ENCODE peak calls at places on chromosomes 2 and 18, in five cellular contexts. R is K562, G is IMR-90, X is prostate gland, C is right lobe of liver. V is an unnamed sample.

GRCh38 chr2:158732573-158733429 is 62.3 kb upstream of the DAPL1 start:
- DNase-seq in R (no peak), G (no peak), X (peak; percentile 71), C (no peak), V (no peak)

GRCh38 chr18:25503567-25504081 is 151.7 kb upstream of the ZNF521 start:
- DNase-seq in R (no peak), G (peak; percentile 87), X (peak; percentile 28), C (peak; percentile 42), V (peak; percentile 69)

GRCh38 chr2:218281449-218281848 is 10.9 kb downstream of the TMBIM1 start:
- DNase-seq in R (no peak), G (no peak), X (no peak), C (no peak), V (no peak)

GRCh38 chr2:203786912-203787311 is 80.5 kb downstream of the CD28 start:
- DNase-seq in R (no peak), G (peak; percentile 52), X (no peak), C (no peak), V (no peak)

GRCh38 chr2:83079007-83079406 is 1380.1 kb downstream of the SUCLG1 start:
- DNase-seq in R (no peak), G (no peak), X (no peak), C (no peak), V (no peak)

GRCh38 chr2:69695850-69696216 is 46.1 kb upstream of the ANXA4 start:
- DNase-seq in R (no peak), G (no peak), X (no peak), C (no peak), V (no peak)

GRCh38 chr2:199663157-199663556 is 187.8 kb downstream of the FTCDNL1 start:
- DNase-seq in R (no peak), G (no peak), X (no peak), C (no peak), V (no peak)

GRCh38 chr2:20925265-20925889 is 102.5 kb upstream of the LDAH start:
- DNase-seq in R (peak; percentile 15), G (no peak), X (no peak), C (no peak), V (no peak)

GRCh38 chr2:211085056-211085680 is 528.8 kb downstream of the CPS1 start:
- DNase-seq in R (peak; percentile 3), G (peak; percentile 1), X (no peak), C (no peak), V (no peak)

GRCh38 chr2:238978507-238978906 is 130.6 kb downstream of the TWIST2 start:
- DNase-seq in R (no peak), G (no peak), X (no peak), C (no peak), V (no peak)

GRCh38 chr2:132811148-132811915 is 141.3 kb upstream of the LYPD1 start:
- DNase-seq in R (no peak), G (no peak), X (no peak), C (no peak), V (no peak)

GRCh38 chr18:5097116-5097703 is 99.8 kb downstream of the AKAIN1 start:
- DNase-seq in R (no peak), G (no peak), X (no peak), C (no peak), V (no peak)

GRCh38 chr2:33291278-33292013 is 185.0 kb upstream of the RASGRP3 start:
- DNase-seq in R (no peak), G (peak; percentile 86), X (peak; percentile 11), C (no peak), V (no peak)

GRCh38 chr18:48300463-48300961 is 108.7 kb downstream of the ZBTB7C start:
- DNase-seq in R (peak; percentile 32), G (no peak), X (no peak), C (peak; percentile 45), V (no peak)

GRCh38 chr2:205814039-205814364 is 131.7 kb downstream of the NRP2 start:
- DNase-seq in R (no peak), G (no peak), X (no peak), C (no peak), V (no peak)

GRCh38 chr2:134736167-134736885 is 17.5 kb upstream of the TMEM163 start:
- DNase-seq in R (no peak), G (peak; percentile 50), X (no peak), C (no peak), V (no peak)

GRCh38 chr2:69311017-69311416 is 76.0 kb downstream of the GFPT1 start:
- DNase-seq in R (no peak), G (peak; percentile 34), X (no peak), C (no peak), V (no peak)

GRCh38 chr2:160427629-160428424 is 65.8 kb downstream of the RBMS1 start:
- DNase-seq in R (no peak), G (peak; percentile 87), X (no peak), C (no peak), V (no peak)

GRCh38 chr2:178484245-178485041 is 4.2 kb downstream of the PLEKHA3 start:
- DNase-seq in R (peak; percentile 10), G (peak; percentile 30), X (no peak), C (peak; percentile 58), V (peak; percentile 26)

GRCh38 chr2:159086332-159086731 is 117.9 kb downstream of the TANC1 start:
- DNase-seq in R (no peak), G (no peak), X (no peak), C (no peak), V (no peak)

GRCh38 chr2:101736861-101737291 is 39.4 kb downstream of the MAP4K4 start:
- DNase-seq in R (no peak), G (peak; percentile 80), X (no peak), C (no peak), V (no peak)

GRCh38 chr2:149715005-149715592 is 127.5 kb upstream of the MMADHC start:
- DNase-seq in R (no peak), G (peak; percentile 55), X (no peak), C (no peak), V (no peak)

GRCh38 chr2:20190862-20191713 is 33.8 kb downstream of the SDC1 start:
- DNase-seq in R (no peak), G (no peak), X (no peak), C (no peak), V (no peak)

GRCh38 chr2:39356922-39357639 is 80.0 kb downstream of the MAP4K3 start:
- DNase-seq in R (no peak), G (no peak), X (no peak), C (no peak), V (no peak)

GRCh38 chr18:9418047-9418690 is 57.1 kb upstream of the RALBP1 start:
- DNase-seq in R (no peak), G (no peak), X (no peak), C (no peak), V (no peak)

GRCh38 chr2:223959688-223960087 is 2.4 kb downstream of the MRPL44 start:
- DNase-seq in R (no peak), G (peak; percentile 14), X (peak; percentile 54), C (no peak), V (no peak)

GRCh38 chr2:44562737-44563136 is 201.0 kb downstream of the CAMKMT start:
- DNase-seq in R (no peak), G (no peak), X (no peak), C (no peak), V (no peak)

GRCh38 chr2:131673400-131674173 is 145.9 kb downstream of the CCDC74A start:
- DNase-seq in R (peak; percentile 67), G (peak; percentile 44), X (peak; percentile 75), C (peak; percentile 85), V (peak; percentile 83)

GRCh38 chr2:162566666-162567065 is 222.7 kb downstream of the GCA start:
- DNase-seq in R (no peak), G (no peak), X (no peak), C (no peak), V (no peak)

GRCh38 chr18:3604260-3604625 is 154.3 kb downstream of the TGIF1 start:
- DNase-seq in R (no peak), G (no peak), X (no peak), C (no peak), V (no peak)
- TF ChIP-seq POLR2A in R (no peak), G (no peak), X (no peak), C (no peak), V (no peak)

GRCh38 chr2:184596819-184597411 is 1.4 kb upstream of the ZNF804A start:
- DNase-seq in R (no peak), G (peak; percentile 81), X (no peak), C (no peak), V (no peak)
- TF ChIP-seq CTCF in R (no peak), G (no peak), X (no peak), C (no peak), V (no peak)

GRCh38 chr2:190188289-190188688 is 125.8 kb upstream of the MSTN start:
- DNase-seq in R (no peak), G (no peak), X (no peak), C (no peak), V (no peak)
- H3K27ac ChIP-seq in R (no peak overlapping the region), G (no peak overlapping the region), X (no peak overlapping the region), C (no peak overlapping the region), V (no peak overlapping the region)

GRCh38 chr2:64937341-64938230 is 51.6 kb upstream of the SLC1A4 start:
- DNase-seq in R (no peak), G (no peak), X (no peak), C (peak; percentile 93), V (no peak)

GRCh38 chr2:64938607-64939285 is 50.5 kb upstream of the SLC1A4 start:
- DNase-seq in R (no peak), G (no peak), X (no peak), C (no peak), V (no peak)

GRCh38 chr2:64941751-64942150 is 47.4 kb upstream of the SLC1A4 start:
- DNase-seq in R (no peak), G (no peak), X (no peak), C (no peak), V (no peak)

GRCh38 chr2:64941143-64941542 is 48.1 kb upstream of the SLC1A4 start:
- DNase-seq in R (no peak), G (no peak), X (no peak), C (no peak), V (no peak)

DNA sequence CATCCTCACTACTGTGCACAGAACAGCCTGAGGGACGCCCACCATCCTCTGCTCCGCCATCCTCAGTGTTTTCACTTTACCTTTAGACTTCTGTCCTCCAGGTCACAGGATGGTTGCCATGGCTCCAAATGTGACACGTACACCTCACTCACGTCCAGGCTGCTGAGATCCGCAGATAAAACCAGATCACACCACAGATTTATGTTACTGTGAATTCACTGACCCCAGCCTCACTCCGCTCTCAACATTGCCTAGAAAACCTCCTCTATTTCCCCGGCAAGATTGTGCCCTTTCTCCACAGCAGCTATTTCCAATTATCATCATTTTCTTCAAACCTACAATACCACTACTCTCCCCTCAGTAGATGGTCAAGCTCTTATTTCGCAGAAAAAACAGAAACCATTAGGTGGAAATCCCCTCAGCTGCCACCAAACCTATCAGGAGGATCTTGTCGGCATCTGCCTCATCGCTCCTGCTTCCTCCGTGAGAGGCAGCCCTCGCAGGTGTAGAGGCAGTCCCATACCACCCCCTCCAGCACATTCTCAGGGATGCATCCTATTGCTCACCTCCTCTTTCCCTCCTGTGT is 49.8 kb upstream of the SLC1A4 start:
- DNase-seq in R (no peak), G (no peak), X (no peak), C (no peak), V (no peak)
- TF ChIP-seq POLR2A in R (no peak), G (no peak), X (no peak), C (no peak), V (no peak)

V was measured in ovary.